ENCODE peak calls at places on chromosomes 5 and 9, in ten cellular contexts. Q, T, I, H, R, B, C, G, Z and F are unnamed samples.

GRCh38 chr5:90944116-90944515 is 385.5 kb downstream of the ADGRV1 start:
- DNase-seq in Q (no peak), T (no peak), I (no peak), H (no peak), R (no peak), B (no peak), C (no peak), G (no peak), Z (no peak), F (no peak)

GRCh38 chr5:135308245-135308644 is 90.8 kb downstream of the MACROH2A1 start:
- DNase-seq in Q (no peak), T (peak; percentile 39), I (no peak), H (no peak), R (no peak), B (no peak), C (no peak), G (no peak), Z (no peak), F (no peak)

GRCh38 chr9:136864996-136865767 is 926 bp downstream of the EDF1 start:
- DNase-seq in Q (no peak), T (no peak), I (no peak), H (no peak), R (no peak), B (no peak), C (no peak), G (no peak), Z (no peak), F (no peak)

GRCh38 chr5:179731791-179732411 is 721 bp upstream of the MAML1 start:
- DNase-seq in Q (no peak), T (no peak), I (peak; percentile 45), H (no peak), R (no peak), B (no peak), C (peak; percentile 44), G (no peak), Z (no peak), F (no peak)

GRCh38 chr9:35464056-35465025 is 25.6 kb upstream of the RUSC2 start:
- DNase-seq in Q (no peak), T (no peak), I (no peak), H (no peak), R (no peak), B (no peak), C (no peak), G (no peak), Z (peak; percentile 65), F (no peak)

GRCh38 chr5:75648712-75649111 is 37.5 kb downstream of the ANKDD1B start:
- DNase-seq in Q (no peak), T (no peak), I (no peak), H (no peak), R (no peak), B (no peak), C (peak; percentile 64), G (no peak), Z (no peak), F (no peak)

GRCh38 chr5:109100971-109101370 is 308.8 kb downstream of the PJA2 start:
- DNase-seq in Q (no peak), T (no peak), I (no peak), H (no peak), R (no peak), B (no peak), C (no peak), G (no peak), Z (no peak), F (no peak)

GRCh38 chr9:74125916-74126315 is 371.2 kb upstream of the RORB start:
- DNase-seq in Q (peak; percentile 48), T (peak; percentile 15), I (no peak), H (no peak), R (no peak), B (no peak), C (no peak), G (no peak), Z (no peak), F (no peak)

GRCh38 chr9:133832836-133833235 is 94.7 kb upstream of the SARDH start:
- DNase-seq in Q (no peak), T (no peak), I (no peak), H (no peak), R (no peak), B (peak; percentile 33), C (no peak), G (no peak), Z (no peak), F (no peak)

GRCh38 chr5:116663081-116663480 is 88.5 kb upstream of the SEMA6A start:
- DNase-seq in Q (peak; percentile 55), T (no peak), I (no peak), H (no peak), R (no peak), B (no peak), C (no peak), G (peak; percentile 25), Z (no peak), F (no peak)

GRCh38 chr5:81849769-81850367 is 99.0 kb upstream of the SSBP2 start:
- DNase-seq in Q (peak; percentile 44), T (no peak), I (no peak), H (no peak), R (no peak), B (no peak), C (no peak), G (no peak), Z (no peak), F (no peak)

GRCh38 chr5:116572375-116573278 is 2.0 kb downstream of the SEMA6A start:
- DNase-seq in Q (peak; percentile 81), T (peak; percentile 17), I (no peak), H (no peak), R (peak; percentile 8), B (peak; percentile 65), C (no peak), G (no peak), Z (peak; percentile 25), F (peak; percentile 59)

GRCh38 chr9:36970007-36970888 is 63.8 kb downstream of the PAX5 start:
- DNase-seq in Q (no peak), T (no peak), I (no peak), H (no peak), R (no peak), B (no peak), C (no peak), G (no peak), Z (no peak), F (no peak)
- TF ChIP-seq CTCF in Q (no peak), T (no peak), I (no peak), H (no peak), R (no peak), B (no peak), C (no peak), G (no peak), Z (no peak), F (no peak)

GRCh38 chr9:37936376-37936775 is 32.4 kb upstream of the SLC25A51 start:
- DNase-seq in Q (no peak), T (no peak), I (no peak), H (no peak), R (no peak), B (no peak), C (no peak), G (no peak), Z (no peak), F (no peak)

GRCh38 chr9:37935106-37935505 is 31.2 kb upstream of the SLC25A51 start:
- DNase-seq in Q (no peak), T (no peak), I (no peak), H (no peak), R (no peak), B (peak; percentile 51), C (no peak), G (no peak), Z (no peak), F (no peak)

GRCh38 chr9:37938121-37938906 is 34.4 kb upstream of the SLC25A51 start:
- DNase-seq in Q (peak; percentile 37), T (peak; percentile 76), I (peak; percentile 47), H (no peak), R (no peak), B (peak; percentile 74), C (no peak), G (no peak), Z (peak; percentile 90), F (peak; percentile 68)

GRCh38 chr9:37937403-37937802 is 33.5 kb upstream of the SLC25A51 start:
- DNase-seq in Q (no peak), T (no peak), I (no peak), H (no peak), R (no peak), B (peak; percentile 27), C (no peak), G (no peak), Z (no peak), F (no peak)

GRCh38 chr9:37936965-37937364 is 33.0 kb upstream of the SLC25A51 start:
- DNase-seq in Q (peak; percentile 73), T (peak; percentile 66), I (no peak), H (no peak), R (no peak), B (peak; percentile 64), C (no peak), G (no peak), Z (no peak), F (no peak)
- TF ChIP-seq CTCF in Q (no peak), T (no peak), I (no peak), H (no peak), R (no peak), B (no peak), C (no peak), G (no peak), Z (no peak), F (no peak)

GRCh38 chr5:122458278-122458872 is 146.3 kb downstream of the SNCAIP start:
- DNase-seq in Q (peak; percentile 49), T (no peak), I (no peak), H (no peak), R (peak; percentile 19), B (no peak), C (peak; percentile 9), G (no peak), Z (peak; percentile 9), F (no peak)
- TF ChIP-seq CTCF in Q (peak; percentile 69), T (peak; percentile 55), I (peak; percentile 51), H (no peak), R (peak; percentile 38), B (peak; percentile 48), C (peak; percentile 60), G (peak; percentile 61), Z (peak; percentile 21), F (peak; percentile 57)

GRCh38 chr9:88326024-88326423 is 62.2 kb upstream of the SPIN1 start:
- DNase-seq in Q (no peak), T (no peak), I (no peak), H (no peak), R (no peak), B (no peak), C (no peak), G (no peak), Z (no peak), F (no peak)
- TF ChIP-seq CTCF in Q (no peak), T (no peak), I (no peak), H (no peak), R (no peak), B (no peak), C (no peak), G (no peak), Z (no peak), F (no peak)

DNA sequence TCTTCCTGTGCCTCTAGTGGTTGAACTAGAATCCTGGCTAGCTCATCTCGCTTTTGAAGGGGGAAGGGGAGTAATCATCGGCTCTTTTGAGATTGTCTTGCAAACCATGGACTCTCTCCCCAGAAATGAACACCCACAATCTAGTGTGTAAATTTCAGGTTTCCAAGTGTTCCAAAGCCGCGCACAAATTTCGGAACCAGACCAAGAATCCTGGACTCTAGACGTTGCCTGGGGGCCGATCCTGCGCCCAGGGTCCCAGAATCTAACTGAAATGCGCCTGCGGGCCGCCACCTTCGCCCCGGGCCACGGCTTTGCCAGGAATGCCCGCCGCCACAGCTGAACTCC is 4.8 kb upstream of the FOXE1 start:
- DNase-seq in Q (peak; percentile 63), T (no peak), I (no peak), H (no peak), R (no peak), B (no peak), C (no peak), G (no peak), Z (no peak), F (no peak)
- TF ChIP-seq CTCF in Q (peak; percentile 43), T (peak; percentile 29), I (peak; percentile 40), H (no peak), R (no peak), B (no peak), C (no peak), G (no peak), Z (no peak), F (no peak)